ENCODE peak calls at places on chromosomes 16 and 17, in six cellular contexts. A is mesothelial cell of epicardium, L is left ventricle myocardium inferior, T is cardiac muscle cell, V is fibroblast of pulmonary artery, F is mucosa of descending colon. H is an unnamed sample.

GRCh38 chr17:68288375-68288774 is 2.6 kb downstream of the SLC16A6 start:
- DNase-seq in F (no peak), A (no peak), L (no peak), T (no peak), V (no peak), H (no peak)

GRCh38 chr17:53792997-53793396 is 29.7 kb upstream of the KIF2B start:
- DNase-seq in F (no peak), V (no peak), L (no peak), A (no peak), T (no peak), H (no peak)

GRCh38 chr16:16073884-16074781 is 124.7 kb downstream of the ABCC1 start:
- DNase-seq in V (peak), L (no peak), A (peak), T (peak), F (no peak), H (peak)

GRCh38 chr17:4678448-4679026 is 25.4 kb downstream of the PELP1 start:
- DNase-seq in V (peak), L (no peak), T (peak), A (no peak), F (no peak), H (no peak)

GRCh38 chr16:8855051-8855786 is 13.6 kb downstream of the CARHSP1 start:
- DNase-seq in F (peak), V (no peak), T (no peak), L (no peak), A (no peak), H (no peak)

GRCh38 chr17:33183487-33184026 is 109.5 kb downstream of the ASIC2 start:
- DNase-seq in F (no peak), L (no peak), T (no peak), V (no peak), A (no peak), H (no peak)

GRCh38 chr16:83826146-83826913 is 18.6 kb downstream of the HSBP1 start:
- DNase-seq in F (peak), T (peak), V (peak), A (peak), L (peak), H (peak)

GRCh38 chr17:54861469-54861983 is 39.1 kb upstream of the TOM1L1 start:
- DNase-seq in F (no peak), A (no peak), L (no peak), T (no peak), V (no peak), H (no peak)

GRCh38 chr17:83076930-83077329 is 2.5 kb upstream of the METRNL start:
- DNase-seq in A (no peak), T (no peak), L (no peak), V (no peak), F (no peak), H (no peak)

GRCh38 chr16:15041260-15042011 is 14.4 kb downstream of the NTAN1 start:
- DNase-seq in V (peak), L (peak), A (no peak), T (no peak), F (peak), H (no peak)
- TF ChIP-seq CTCF in V (peak), L (peak), A (no peak), T (peak), F (no peak), H (no peak)

GRCh38 chr16:13835357-13835756 is 84.6 kb upstream of the ERCC4 start:
- DNase-seq in T (no peak), A (no peak), V (no peak), F (no peak), L (no peak), H (no peak)

GRCh38 chr16:13835935-13836334 is 84.0 kb upstream of the ERCC4 start:
- DNase-seq in L (no peak), V (no peak), A (no peak), T (no peak), F (no peak), H (no peak)

GRCh38 chr16:13845232-13845631 is 74.7 kb upstream of the ERCC4 start:
- DNase-seq in T (no peak), F (no peak), L (no peak), A (no peak), V (no peak), H (no peak)

DNA sequence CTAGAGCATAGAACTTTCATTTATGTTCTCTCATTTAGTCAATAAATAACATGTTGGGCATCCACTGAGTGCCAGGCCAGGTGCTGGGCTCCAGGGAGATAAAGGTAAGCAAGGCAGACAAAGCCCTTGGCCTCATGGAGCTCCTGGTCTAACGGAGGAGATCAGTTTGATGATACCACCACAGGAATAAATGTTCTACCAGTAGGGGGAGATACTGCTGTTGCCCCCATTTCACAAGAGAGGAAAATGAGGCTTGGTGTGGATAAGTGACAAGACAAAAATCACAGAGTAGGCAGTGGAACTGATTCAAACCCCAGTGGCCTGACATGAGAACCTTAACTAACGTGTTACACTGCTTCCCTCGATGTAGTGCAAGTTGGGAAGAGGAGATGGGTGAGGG is 80.4 kb upstream of the ERCC4 start:
- DNase-seq in V (no peak), L (no peak), A (no peak), T (no peak), F (no peak), H (no peak)
- TF ChIP-seq CTCF in V (no peak), L (no peak), A (peak), T (no peak), F (no peak), H (no peak)

DNA sequence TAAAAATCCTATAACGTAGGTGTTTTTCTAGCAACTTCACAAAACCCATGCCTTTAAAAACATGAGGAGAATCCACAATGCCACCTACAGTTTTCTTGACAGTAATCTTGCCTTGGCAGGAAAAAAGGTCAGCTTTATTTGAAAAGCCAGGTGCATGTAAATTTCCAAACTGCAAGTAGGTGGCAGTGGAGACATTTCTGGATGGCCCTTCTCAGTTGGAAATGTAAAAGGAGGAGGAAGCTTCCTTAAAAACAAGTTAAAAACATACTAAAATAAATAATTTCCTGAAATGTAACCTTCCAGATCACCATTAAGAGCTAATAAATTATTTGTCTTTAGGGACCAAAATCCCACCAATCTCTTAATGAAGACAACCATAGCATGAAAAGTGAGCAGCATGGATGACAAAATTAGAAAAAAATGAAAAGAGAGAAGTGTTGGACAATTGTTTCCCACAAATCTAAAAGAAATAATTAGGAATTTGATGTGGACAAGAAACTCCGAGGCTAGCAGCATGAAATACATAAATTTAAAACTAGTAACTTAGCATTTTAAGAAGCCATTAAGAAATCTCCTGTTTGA is 152.2 kb downstream of the SNX11 start:
- DNase-seq in V (peak), T (peak), A (no peak), L (no peak), F (no peak), H (no peak)
- TF ChIP-seq CTCF in V (peak), T (peak), A (peak), L (peak), F (peak), H (peak)

DNA sequence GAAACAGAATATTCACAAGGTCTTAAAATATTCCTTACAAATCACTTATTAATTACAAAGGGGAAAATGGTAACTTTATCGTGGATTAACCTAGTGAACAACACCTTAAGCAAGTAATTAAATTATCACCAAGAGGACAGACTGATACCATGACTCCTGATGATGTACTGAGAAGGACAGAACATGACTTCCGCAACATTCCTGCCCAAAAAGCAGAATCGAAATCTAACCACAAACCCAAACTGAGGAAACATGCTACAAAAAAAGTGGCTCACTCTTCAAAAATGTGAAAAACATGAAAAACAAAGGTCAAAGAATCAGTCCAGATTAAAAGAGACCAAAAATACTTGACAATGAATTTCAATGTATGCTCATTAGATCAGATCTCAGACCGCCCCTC is 151.5 kb downstream of the AATF start:
- DNase-seq in V (no peak), T (no peak), F (no peak), L (no peak), A (no peak), H (no peak)
- TF ChIP-seq CTCF in V (no peak), T (no peak), F (no peak), L (no peak), A (no peak), H (no peak)

DNA sequence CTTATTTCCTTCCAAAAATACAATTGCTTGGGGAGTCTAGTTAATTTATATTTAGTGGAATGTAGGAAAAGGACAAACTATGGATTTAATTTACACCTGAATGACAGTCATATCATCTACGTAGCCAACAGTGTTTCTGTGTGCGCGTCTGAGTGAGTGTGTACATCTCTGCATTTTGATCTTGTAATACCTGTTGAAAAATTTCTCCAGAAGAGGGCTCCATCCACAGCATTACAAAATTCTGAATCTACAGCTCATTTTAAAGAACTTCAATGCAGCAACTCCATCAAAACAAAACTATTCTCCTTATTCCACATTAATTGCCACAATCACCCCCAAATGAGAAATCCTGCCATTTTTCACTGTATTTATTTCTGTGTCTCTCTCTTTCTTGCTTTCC is 3.9 kb downstream of the CDH13 start:
- DNase-seq in F (no peak), V (peak), T (no peak), A (no peak), L (no peak), H (no peak)
- TF ChIP-seq CTCF in F (no peak), V (peak), T (peak), A (no peak), L (peak), H (peak)

DNA sequence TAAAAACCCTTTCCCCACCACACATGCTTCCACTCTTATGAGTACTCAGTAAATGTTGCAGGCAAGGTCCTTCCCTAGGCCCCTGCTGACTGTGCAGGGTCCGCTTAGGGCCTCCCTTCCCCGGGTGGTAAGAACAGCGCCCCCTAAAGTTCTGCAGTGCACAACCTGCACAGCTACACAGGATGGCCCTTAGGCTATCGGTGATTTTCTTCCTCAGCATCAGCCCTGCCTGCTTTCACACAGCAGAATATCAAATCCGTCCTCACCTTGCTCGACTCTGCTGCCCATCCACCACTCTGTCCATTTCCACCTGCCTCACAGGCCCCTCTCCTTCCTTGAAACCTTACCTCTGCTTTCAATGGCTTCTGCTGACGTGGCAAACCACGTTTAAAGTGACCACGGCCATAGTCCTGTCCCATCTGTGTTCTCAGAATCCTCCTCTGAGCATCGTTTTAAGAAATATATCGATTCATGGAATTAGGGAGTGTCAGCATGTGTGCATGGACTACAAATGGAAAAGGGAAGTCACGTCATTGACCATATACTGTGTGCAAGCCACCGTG is 51.4 kb upstream of the TMEM132E start:
- DNase-seq in T (peak), F (no peak), L (no peak), A (no peak), V (no peak), H (no peak)
- TF ChIP-seq CTCF in T (no peak), F (no peak), L (no peak), A (peak), V (no peak), H (no peak)

DNA sequence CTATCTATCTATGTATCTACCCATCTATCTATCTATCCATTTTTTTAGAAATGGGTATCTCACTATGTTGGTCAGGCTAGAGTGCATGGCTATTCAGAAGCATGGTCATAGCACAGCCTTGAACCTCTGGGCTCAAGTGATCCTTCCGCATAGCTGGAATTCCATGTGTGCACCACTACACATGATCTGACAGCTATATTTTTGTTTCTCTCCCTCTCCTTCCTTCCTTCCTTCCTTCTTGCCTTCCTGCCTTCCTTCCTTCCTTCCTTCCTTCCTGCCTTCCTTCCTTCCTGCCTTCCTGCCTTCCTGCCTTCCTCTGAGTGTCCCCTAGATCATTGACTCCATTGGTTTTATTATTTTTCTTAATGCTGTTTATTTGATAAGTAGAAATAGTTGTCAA is 108.1 kb downstream of the HS3ST4 start:
- DNase-seq in V (no peak), F (no peak), T (no peak), L (no peak), A (no peak), H (no peak)
- TF ChIP-seq CTCF in V (no peak), F (no peak), T (no peak), L (no peak), A (no peak), H (no peak)

DNA sequence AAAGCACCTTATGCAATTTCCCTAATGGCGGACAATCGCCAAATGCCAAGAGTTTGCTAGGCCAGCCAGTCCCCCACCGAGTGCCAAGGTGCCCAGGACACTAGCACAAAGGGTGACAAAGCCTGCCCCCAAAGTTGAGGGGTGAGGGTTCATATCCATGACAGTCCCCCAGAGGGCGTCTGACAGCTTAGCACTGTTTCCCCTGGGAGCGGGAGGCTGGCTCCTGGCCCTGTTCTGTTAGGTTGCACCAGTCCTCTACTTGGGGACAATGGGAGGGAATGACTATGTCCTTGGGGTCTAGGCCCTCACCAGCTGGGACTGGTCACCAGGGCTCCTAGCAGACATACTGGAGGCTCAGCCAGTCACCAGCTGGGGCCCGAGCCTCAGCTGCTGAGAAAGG is 66.9 kb downstream of the MYO18A start:
- DNase-seq in A (no peak), V (no peak), F (no peak), L (no peak), T (no peak), H (no peak)
- TF ChIP-seq CTCF in A (no peak), V (no peak), F (no peak), L (no peak), T (peak), H (no peak)